ENCODE peak calls at places on chromosomes 6 and 20, in seven cellular contexts. R is fibroblast of the aortic adventitia, K is hepatocyte, T is uterus, Y is AG10803, N is progenitor cell of endocrine pancreas, F is dorsolateral prefrontal cortex. M is an unnamed sample.
A peak's percentile ranks its signal among the peaks of the same experiment; 100 is the strongest.

GRCh38 chr6:114084327-114084890 is 113.5 kb upstream of the HDAC2 start:
- DNase-seq in T (no peak), K (no peak), Y (peak; percentile 74), N (no peak), R (no peak), F (no peak), M (no peak)

GRCh38 chr6:165936660-165937059 is 231.0 kb downstream of the TBXT start:
- DNase-seq in N (no peak), Y (no peak), T (no peak), K (no peak), F (no peak), R (no peak), M (no peak)

GRCh38 chr20:34560614-34561013 is 2.1 kb downstream of the MAP1LC3A start:
- DNase-seq in R (no peak), K (no peak), Y (no peak), F (no peak), T (no peak), N (no peak), M (no peak)

GRCh38 chr20:24783631-24784492 is 165.2 kb upstream of the CST7 start:
- DNase-seq in F (no peak), N (no peak), K (peak; percentile 23), T (no peak), Y (no peak), R (no peak), M (peak; percentile 33)

GRCh38 chr6:43702522-43703440 is 15.2 kb upstream of the MRPS18A start:
- DNase-seq in Y (peak; percentile 93), K (peak; percentile 94), R (peak; percentile 96), T (peak; percentile 88), N (peak; percentile 59), F (no peak), M (peak; percentile 66)

GRCh38 chr20:25055711-25056492 is 2.0 kb downstream of the ACSS1 start:
- DNase-seq in T (no peak), R (no peak), N (no peak), K (no peak), F (no peak), Y (no peak), M (no peak)

GRCh38 chr6:165184192-165184979 is 125.0 kb downstream of the C6orf118 start:
- DNase-seq in Y (peak; percentile 31), K (peak; percentile 6), T (no peak), N (no peak), R (peak; percentile 52), F (peak; percentile 49), M (no peak)

GRCh38 chr20:23234311-23235078 is 116.1 kb upstream of the NXT1 start:
- DNase-seq in R (peak; percentile 56), F (no peak), T (no peak), K (no peak), Y (peak; percentile 43), N (no peak), M (no peak)

GRCh38 chr6:124524821-124525220 is 437.4 kb upstream of the RNF217 start:
- DNase-seq in R (no peak), F (no peak), T (no peak), K (no peak), N (no peak), Y (no peak), M (no peak)

GRCh38 chr6:14477559-14477958 is 360.0 kb downstream of the CD83 start:
- DNase-seq in R (no peak), Y (no peak), T (no peak), N (no peak), K (no peak), F (no peak), M (no peak)

GRCh38 chr6:122789078-122789861 is at the start of gene SMPDL3A:
- DNase-seq in K (peak; percentile 87), Y (peak; percentile 78), T (peak; percentile 76), F (peak; percentile 74), N (peak; percentile 81), R (peak; percentile 88), M (peak; percentile 38)

GRCh38 chr20:44429419-44430269 is 46.0 kb upstream of the TTPAL start:
- DNase-seq in N (no peak), F (no peak), Y (no peak), R (no peak), T (no peak), K (no peak), M (no peak)

GRCh38 chr6:3741477-3741871 is 10.0 kb downstream of the PXDC1 start:
- DNase-seq in Y (no peak), K (no peak), N (no peak), T (no peak), R (no peak), F (no peak), M (no peak)

GRCh38 chr6:43173496-43174262 is 2.6 kb downstream of the SRF start:
- DNase-seq in T (no peak), N (no peak), Y (no peak), K (no peak), R (no peak), F (no peak), M (peak; percentile 31)

GRCh38 chr6:135182120-135182992 is 1.2 kb downstream of the MYB start:
- DNase-seq in N (peak; percentile 16), T (peak; percentile 13), Y (no peak), F (no peak), R (peak; percentile 13), K (peak; percentile 28), M (peak; percentile 71)

GRCh38 chr6:158786645-158787304 is 32.4 kb downstream of the EZR start:
- DNase-seq in Y (no peak), T (no peak), F (no peak), K (peak; percentile 58), N (no peak), R (no peak), M (no peak)

GRCh38 chr6:103047567-103047966 is 1654.1 kb downstream of the GRIK2 start:
- DNase-seq in R (no peak), K (no peak), Y (no peak), T (no peak), N (no peak), F (no peak), M (no peak)

GRCh38 chr6:109793793-109794192 is 102.7 kb downstream of the FIG4 start:
- DNase-seq in R (peak; percentile 98), Y (peak; percentile 93), F (no peak), T (peak; percentile 20), N (no peak), K (peak; percentile 78), M (peak; percentile 7)

GRCh38 chr6:130577178-130577919 is 211.5 kb downstream of the TMEM200A start:
- DNase-seq in K (no peak), Y (no peak), N (no peak), T (no peak), F (no peak), R (no peak), M (peak; percentile 5)

GRCh38 chr6:24493945-24494725 is 634 bp upstream of the ALDH5A1 start:
- DNase-seq in T (no peak), N (no peak), R (no peak), Y (no peak), K (no peak), F (no peak), M (peak; percentile 14)

GRCh38 chr20:571754-572331 is 28.3 kb upstream of the CSNK2A1 start:
- DNase-seq in K (peak; percentile 53), F (no peak), N (no peak), T (peak; percentile 42), R (peak; percentile 33), Y (peak; percentile 15), M (no peak)

GRCh38 chr20:46994341-46994740 is 99.7 kb downstream of the EYA2 start:
- DNase-seq in R (no peak), K (no peak), Y (no peak), T (no peak), F (no peak), N (no peak), M (peak; percentile 83)

GRCh38 chr20:18057994-18058349 is 256 bp upstream of the OVOL2 start:
- DNase-seq in N (no peak), K (no peak), R (no peak), Y (no peak), T (no peak), F (no peak), M (no peak)

GRCh38 chr20:11912013-11912663 is 5.6 kb upstream of the BTBD3 start:
- DNase-seq in K (peak; percentile 9), F (no peak), T (no peak), N (no peak), R (peak; percentile 33), Y (no peak), M (peak; percentile 4)
- TF ChIP-seq CTCF in K (peak; percentile 41), F (peak; percentile 24), T (no peak), N (peak; percentile 49), R (peak; percentile 47), Y (peak; percentile 48), M (peak; percentile 22)

GRCh38 chr6:49923826-49924225 is 40.1 kb downstream of the DEFB114 start:
- DNase-seq in T (no peak), Y (peak; percentile 5), K (no peak), F (no peak), N (no peak), R (no peak), M (no peak)
- TF ChIP-seq CTCF in T (no peak), Y (peak; percentile 27), K (no peak), F (no peak), N (no peak), R (no peak), M (no peak)

DNA sequence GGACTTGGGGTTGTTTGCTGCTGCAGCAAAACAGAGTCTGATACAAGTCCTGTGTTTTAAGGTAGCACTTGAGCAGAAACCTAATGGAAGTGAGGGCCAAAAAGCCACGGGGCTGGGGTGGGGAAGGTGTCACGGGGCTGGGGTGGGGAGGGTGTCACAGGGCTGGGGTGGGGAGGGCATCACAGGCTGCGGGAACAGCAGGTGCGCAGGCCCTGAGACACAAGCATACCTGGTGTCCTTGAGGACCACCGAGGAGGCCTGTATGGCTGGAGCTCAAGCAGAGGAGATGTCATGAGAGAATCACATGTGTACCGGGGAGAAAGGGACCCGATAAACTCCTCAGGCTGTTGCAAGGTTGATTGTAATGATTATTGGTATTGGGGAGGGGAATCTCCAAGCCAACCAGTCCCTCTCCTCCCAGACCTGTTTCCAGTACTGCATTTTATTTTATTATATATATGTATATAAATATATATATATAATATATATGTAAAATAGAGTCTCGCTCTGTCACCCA is 13.6 kb upstream of the SPO11 start:
- DNase-seq in T (no peak), F (no peak), K (no peak), R (no peak), N (no peak), Y (no peak), M (no peak)
- TF ChIP-seq CTCF in T (no peak), F (no peak), K (no peak), R (no peak), N (no peak), Y (no peak), M (no peak)

GRCh38 chr20:29430531-29430930 is 1826.9 kb upstream of the DEFB115 start:
- DNase-seq in T (no peak), K (no peak), R (no peak), N (no peak), Y (no peak), F (no peak), M (no peak)

DNA sequence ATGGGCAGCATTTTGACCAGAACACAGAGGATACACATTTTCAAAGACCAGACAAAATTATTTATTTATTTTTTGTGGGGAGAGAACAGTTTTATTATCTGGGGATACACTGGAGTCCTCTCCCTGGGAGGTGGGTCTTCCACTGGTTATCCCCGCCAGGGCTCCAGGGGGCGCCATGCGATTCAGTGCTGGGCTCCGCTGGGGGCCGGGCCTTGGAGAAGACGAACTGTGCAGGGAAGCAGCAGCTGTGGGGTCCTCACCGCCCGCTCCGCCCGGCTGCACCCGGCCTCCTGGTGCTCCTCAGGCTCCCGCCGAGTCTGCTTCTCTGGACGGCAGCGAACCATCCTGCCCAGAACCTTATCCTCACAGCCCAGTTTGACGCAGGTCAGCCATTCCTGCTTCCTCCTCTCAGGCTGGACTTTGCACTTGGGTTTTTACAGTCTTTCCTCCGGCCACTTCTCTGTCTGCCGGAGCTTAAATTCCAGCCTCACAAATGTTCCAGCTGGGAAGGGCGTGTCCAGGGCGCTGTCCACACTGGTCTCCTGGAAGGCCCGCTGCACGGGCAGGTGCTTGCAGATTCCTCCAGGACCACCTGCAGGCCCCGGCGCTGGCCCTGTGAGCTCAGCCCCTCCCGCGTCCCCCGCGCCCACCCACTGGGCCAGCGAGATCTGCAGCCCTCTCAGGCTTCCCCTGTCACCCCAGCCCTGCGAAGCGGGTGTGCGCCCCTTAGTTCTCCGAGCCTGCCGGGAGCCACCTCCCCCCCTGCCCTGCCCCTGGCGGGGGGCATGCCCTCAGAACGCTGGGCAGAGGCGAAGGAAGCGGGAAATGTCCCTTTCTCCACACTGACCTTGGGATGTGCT is 1830.0 kb upstream of the DEFB115 start:
- DNase-seq in K (no peak), N (no peak), R (no peak), T (no peak), Y (no peak), F (no peak), M (no peak)
- TF ChIP-seq CTCF in K (no peak), N (no peak), R (no peak), T (no peak), Y (no peak), F (no peak), M (no peak)

M was measured in activated CD8-positive, alpha-beta T cell treated with anti-CD3 and anti-CD28 coated beads for 36 hours.